ENCODE peak calls at places on chromosome 19, in ten cellular contexts. J, Z, U, R, O, Y, H, C, A and E are unnamed samples.
A peak's percentile ranks its signal among the peaks of the same experiment; 100 is the strongest.

GRCh38 chr19:45451181-45451849 is 16.5 kb upstream of the FOSB start:
- DNase-seq in J (no peak), Z (peak; percentile 59), U (peak; percentile 43), R (peak; percentile 54), O (no peak), Y (peak; percentile 70), H (peak; percentile 53), C (peak; percentile 41), A (no peak), E (peak; percentile 60)

GRCh38 chr19:1250374-1251232 is 2.2 kb downstream of the MIDN start:
- DNase-seq in J (no peak), Z (peak; percentile 70), U (peak; percentile 59), R (peak; percentile 59), O (peak; percentile 72), Y (peak; percentile 70), H (peak; percentile 47), C (peak; percentile 11), A (no peak), E (peak; percentile 56)

GRCh38 chr19:35946203-35946602 is 10.0 kb downstream of the LRFN3 start:
- DNase-seq in J (no peak), Z (no peak), U (no peak), R (no peak), O (no peak), Y (no peak), H (no peak), C (no peak), A (no peak), E (no peak)

GRCh38 chr19:34490141-34490766 is 8.7 kb downstream of the WTIP start:
- DNase-seq in J (no peak), Z (no peak), U (no peak), R (no peak), O (no peak), Y (no peak), H (no peak), C (no peak), A (no peak), E (no peak)

GRCh38 chr19:3056454-3057016 is 5.8 kb downstream of the TLE5 start:
- DNase-seq in J (no peak), Z (no peak), U (no peak), R (no peak), O (no peak), Y (no peak), H (no peak), C (no peak), A (no peak), E (no peak)

GRCh38 chr19:39163621-39164020 is 33.1 kb upstream of the NCCRP1 start:
- DNase-seq in J (no peak), Z (no peak), U (no peak), R (no peak), O (no peak), Y (no peak), H (no peak), C (no peak), A (no peak), E (no peak)

GRCh38 chr19:41297628-41298326 is 12.2 kb upstream of the CCDC97 start:
- DNase-seq in J (no peak), Z (no peak), U (no peak), R (no peak), O (no peak), Y (peak; percentile 62), H (no peak), C (no peak), A (no peak), E (peak; percentile 38)

GRCh38 chr19:43636121-43636683 is 3.4 kb downstream of the CADM4 start:
- DNase-seq in J (no peak), Z (no peak), U (no peak), R (no peak), O (no peak), Y (no peak), H (no peak), C (no peak), A (no peak), E (no peak)

GRCh38 chr19:56137405-56137804 is 3.7 kb upstream of the ZNF444 start:
- DNase-seq in J (no peak), Z (no peak), U (no peak), R (no peak), O (no peak), Y (no peak), H (no peak), C (no peak), A (no peak), E (no peak)

GRCh38 chr19:5978606-5979552 is 939 bp upstream of the RANBP3 start:
- DNase-seq in J (no peak), Z (no peak), U (no peak), R (no peak), O (no peak), Y (no peak), H (no peak), C (no peak), A (no peak), E (no peak)

GRCh38 chr19:35120492-35120891 is 4.9 kb downstream of the FXYD3 start:
- DNase-seq in J (no peak), Z (no peak), U (no peak), R (no peak), O (no peak), Y (no peak), H (no peak), C (no peak), A (no peak), E (no peak)

GRCh38 chr19:52170863-52171320 is 529 bp downstream of the ZNF836 start:
- DNase-seq in J (no peak), Z (no peak), U (no peak), R (no peak), O (no peak), Y (no peak), H (no peak), C (no peak), A (no peak), E (peak; percentile 20)

GRCh38 chr19:46603195-46603637 is 2.1 kb downstream of the CALM3 start:
- DNase-seq in J (no peak), Z (no peak), U (no peak), R (no peak), O (no peak), Y (no peak), H (no peak), C (no peak), A (no peak), E (no peak)

GRCh38 chr19:51472607-51473006 is 5.7 kb upstream of the CEACAM18 start:
- DNase-seq in J (no peak), Z (no peak), U (no peak), R (no peak), O (no peak), Y (no peak), H (no peak), C (no peak), A (no peak), E (no peak)

GRCh38 chr19:41501854-41502253 is 58.9 kb downstream of the ERICH4 start:
- DNase-seq in J (no peak), Z (no peak), U (no peak), R (no peak), O (no peak), Y (no peak), H (no peak), C (no peak), A (no peak), E (no peak)

GRCh38 chr19:1251503-1252220 is 3.3 kb downstream of the MIDN start:
- DNase-seq in J (no peak), Z (peak; percentile 61), U (peak; percentile 60), R (peak; percentile 63), O (no peak), Y (peak; percentile 51), H (peak; percentile 63), C (no peak), A (no peak), E (peak; percentile 76)

GRCh38 chr19:51398096-51398704 is 7.8 kb upstream of the C19orf84 start:
- DNase-seq in J (peak; percentile 14), Z (no peak), U (no peak), R (no peak), O (no peak), Y (peak; percentile 25), H (no peak), C (peak; percentile 60), A (no peak), E (no peak)

GRCh38 chr19:6527893-6528543 is 2.8 kb upstream of the TNFSF9 start:
- DNase-seq in J (no peak), Z (no peak), U (no peak), R (no peak), O (no peak), Y (no peak), H (no peak), C (no peak), A (no peak), E (no peak)

GRCh38 chr19:802497-802887 is 5.2 kb downstream of the PTBP1 start:
- DNase-seq in J (no peak), Z (no peak), U (no peak), R (no peak), O (no peak), Y (no peak), H (no peak), C (no peak), A (no peak), E (no peak)

GRCh38 chr19:13884726-13885591 is 8.0 kb downstream of the NANOS3 start:
- DNase-seq in J (no peak), Z (no peak), U (no peak), R (no peak), O (no peak), Y (no peak), H (no peak), C (no peak), A (no peak), E (no peak)

GRCh38 chr19:36719687-36720556 is 32.5 kb downstream of the ZNF567 start:
- DNase-seq in J (no peak), Z (no peak), U (no peak), R (no peak), O (no peak), Y (no peak), H (no peak), C (no peak), A (no peak), E (no peak)

GRCh38 chr19:44807162-44807561 is 1.7 kb upstream of the BCAM start:
- DNase-seq in J (no peak), Z (no peak), U (no peak), R (no peak), O (no peak), Y (no peak), H (no peak), C (no peak), A (no peak), E (no peak)

GRCh38 chr19:6706633-6706958 is 13.9 kb downstream of the C3 start:
- DNase-seq in J (no peak), Z (no peak), U (no peak), R (no peak), O (no peak), Y (no peak), H (no peak), C (no peak), A (no peak), E (no peak)

GRCh38 chr19:33302974-33303790 is 848 bp upstream of the CEBPA start:
- DNase-seq in J (no peak), Z (no peak), U (no peak), R (no peak), O (peak; percentile 50), Y (peak; percentile 2), H (peak; percentile 33), C (no peak), A (no peak), E (no peak)

GRCh38 chr19:56839665-56840451 is 668 bp downstream of the PEG3 start:
- DNase-seq in J (no peak), Z (no peak), U (peak; percentile 12), R (no peak), O (peak; percentile 97), Y (no peak), H (no peak), C (no peak), A (no peak), E (no peak)

GRCh38 chr19:30696514-30696913 is 324.3 kb downstream of the ZNF536 start:
- DNase-seq in J (no peak), Z (no peak), U (no peak), R (no peak), O (no peak), Y (no peak), H (no peak), C (no peak), A (no peak), E (peak; percentile 24)

GRCh38 chr19:17794731-17795494 is at the start of gene B3GNT3:
- DNase-seq in J (no peak), Z (no peak), U (no peak), R (peak; percentile 30), O (peak; percentile 51), Y (no peak), H (peak; percentile 24), C (no peak), A (no peak), E (no peak)

GRCh38 chr19:27676877-27677276 is 1536.1 kb downstream of the UQCRFS1 start:
- DNase-seq in J (no peak), Z (no peak), U (no peak), R (no peak), O (no peak), Y (no peak), H (no peak), C (no peak), A (no peak), E (no peak)